ENCODE peak calls at places on chromosome 11, in four cellular contexts. K, L, D and Z are unnamed samples.
A peak's percentile ranks its signal among the peaks of the same experiment; 100 is the strongest.

GRCh38 chr11:124276081-124276480 is 19.9 kb downstream of the OR8G5 start:
- DNase-seq in K (no peak), D (no peak), L (no peak), Z (no peak)

GRCh38 chr11:637593-638507 is 781 bp downstream of the DRD4 start:
- DNase-seq in D (no peak), L (no peak), K (peak; percentile 51), Z (no peak)

GRCh38 chr11:45678962-45679361 is 13.5 kb upstream of the CHST1 start:
- DNase-seq in K (no peak), L (no peak), D (no peak), Z (no peak)

GRCh38 chr11:111308140-111308539 is 9.8 kb downstream of the POU2AF3 start:
- DNase-seq in K (peak; percentile 48), L (no peak), D (peak; percentile 68), Z (no peak)

GRCh38 chr11:112584674-112585073 is 324.0 kb upstream of the PLET1 start:
- DNase-seq in K (no peak), L (no peak), D (peak; percentile 70), Z (peak; percentile 18)

GRCh38 chr11:118102721-118103261 is 16.0 kb upstream of the SMIM35 start:
- DNase-seq in K (no peak), D (no peak), L (no peak), Z (no peak)

GRCh38 chr11:1223346-1224108 is 661 bp downstream of the MUC5B start:
- DNase-seq in D (no peak), K (peak; percentile 48), L (no peak), Z (peak; percentile 2)

GRCh38 chr11:84906995-84907394 is 720.1 kb downstream of the DLG2 start:
- DNase-seq in L (no peak), K (no peak), D (no peak), Z (no peak)

GRCh38 chr11:14634813-14635212 is 8.8 kb upstream of the PDE3B start:
- DNase-seq in D (no peak), K (no peak), L (no peak), Z (no peak)

GRCh38 chr11:281486-282161 is 3.4 kb downstream of the NLRP6 start:
- DNase-seq in K (peak; percentile 50), L (no peak), D (no peak), Z (no peak)

GRCh38 chr11:12137938-12138731 is 27.7 kb downstream of the MICAL2 start:
- DNase-seq in L (no peak), D (no peak), K (no peak), Z (no peak)

GRCh38 chr11:116927163-116927772 is 89.8 kb upstream of the APOA1 start:
- DNase-seq in L (no peak), K (no peak), D (no peak), Z (no peak)

GRCh38 chr11:132595711-132596111 is 936.6 kb downstream of the OPCML start:
- DNase-seq in D (no peak), L (no peak), K (no peak), Z (no peak)

GRCh38 chr11:705646-706438 is at the start of gene EPS8L2:
- DNase-seq in D (no peak), K (no peak), L (no peak), Z (peak; percentile 69)

GRCh38 chr11:17633279-17633986 is 85.9 kb upstream of the MYOD1 start:
- DNase-seq in D (no peak), L (no peak), K (no peak), Z (no peak)

DNA sequence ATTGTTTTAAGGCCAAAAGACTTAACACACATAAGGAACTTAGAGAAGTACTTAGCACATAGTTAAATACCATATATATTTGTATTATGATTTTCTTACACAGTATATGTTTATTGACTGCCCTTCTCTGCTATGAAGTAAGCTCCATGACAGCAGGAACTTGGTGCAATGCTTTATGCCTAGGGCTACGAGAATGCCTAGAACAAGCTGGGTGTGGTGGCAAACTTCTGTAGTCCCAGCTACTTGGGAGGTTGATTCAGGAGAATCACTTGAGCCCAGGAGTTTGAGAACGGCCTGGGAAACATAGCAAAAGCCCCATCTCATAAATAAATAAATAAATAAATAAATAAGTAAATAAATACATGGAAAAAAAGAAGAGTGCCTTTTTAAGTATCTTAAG is 1.9 kb downstream of the SLC5A12 start:
- DNase-seq in L (no peak), D (no peak), K (no peak), Z (no peak)
- TF ChIP-seq CTCF in L (no peak), D (no peak), K (no peak), Z (no peak)

DNA sequence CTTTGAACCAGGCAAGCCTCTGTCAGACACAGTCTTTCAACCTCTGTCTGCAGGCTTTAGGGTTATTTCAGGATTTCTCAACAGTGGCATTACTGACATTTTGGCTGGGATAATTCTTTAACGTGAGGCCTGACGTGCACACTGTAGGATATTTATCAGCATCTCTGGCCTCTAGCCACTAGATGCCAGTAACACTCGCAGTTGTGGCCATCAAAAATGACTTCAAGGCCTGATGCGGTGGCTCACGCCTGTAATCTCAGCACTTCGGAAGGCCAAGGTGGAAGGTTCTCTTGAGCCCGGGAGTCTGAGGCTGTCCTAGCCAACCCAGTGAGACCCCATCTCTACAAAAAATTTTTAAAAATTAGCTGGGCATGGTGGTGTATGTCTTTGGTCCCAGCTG is 113.0 kb downstream of the CCDC81 start:
- DNase-seq in K (no peak), L (no peak), D (no peak), Z (no peak)
- TF ChIP-seq CTCF in K (no peak), L (no peak), D (no peak), Z (no peak)

DNA sequence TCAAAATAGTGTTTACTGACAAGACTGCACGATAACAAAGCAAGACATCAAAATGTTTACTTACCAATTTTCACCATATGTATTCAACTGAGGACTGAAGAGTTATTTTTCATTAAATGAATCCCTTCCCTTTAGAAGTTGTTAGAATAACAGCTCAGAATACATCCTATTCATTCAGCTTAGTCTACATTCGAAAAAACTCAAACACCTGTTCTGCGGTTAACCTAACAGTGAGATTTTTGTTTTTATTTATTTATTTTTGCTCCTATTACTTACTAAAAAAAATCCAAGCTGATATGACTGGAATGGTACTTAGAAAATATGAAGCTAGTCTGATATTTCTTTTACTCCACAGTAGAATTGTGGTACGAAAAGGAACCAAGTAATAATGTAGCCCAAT is 10.0 kb downstream of the KCNA4 start:
- DNase-seq in L (no peak), D (no peak), K (no peak), Z (no peak)
- TF ChIP-seq CTCF in L (no peak), D (no peak), K (no peak), Z (no peak)

DNA sequence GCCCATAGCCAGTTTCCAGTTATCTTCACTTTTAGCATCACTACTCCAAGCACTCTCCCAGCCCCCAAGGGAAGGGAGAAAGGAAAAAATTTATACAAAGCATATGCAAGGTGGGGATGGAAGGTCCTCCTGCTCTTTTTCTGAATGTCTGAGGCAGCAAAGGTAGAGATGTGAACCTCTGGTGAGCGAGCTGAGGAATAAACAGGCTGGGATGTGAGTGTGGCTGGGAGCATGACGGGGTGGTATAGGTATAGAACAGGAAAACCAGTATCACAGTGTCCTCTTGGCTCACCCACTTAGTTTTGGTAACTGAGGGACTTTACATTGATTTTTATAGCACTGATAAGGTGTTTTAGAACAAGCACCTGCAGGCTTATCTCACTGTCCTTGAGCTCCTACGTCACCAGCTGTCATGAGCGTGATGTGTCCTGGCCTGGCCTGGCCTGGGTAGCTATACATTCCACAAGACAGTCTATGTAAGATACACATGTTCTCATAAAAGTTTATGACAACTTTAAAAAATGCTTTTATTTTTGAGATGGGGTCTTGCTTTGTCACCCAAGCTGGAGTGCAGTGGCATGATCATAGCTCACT is 10.3 kb upstream of the POLD3 start:
- DNase-seq in L (no peak), D (no peak), K (no peak), Z (no peak)
- TF ChIP-seq CTCF in L (no peak), D (no peak), K (no peak), Z (no peak)

DNA sequence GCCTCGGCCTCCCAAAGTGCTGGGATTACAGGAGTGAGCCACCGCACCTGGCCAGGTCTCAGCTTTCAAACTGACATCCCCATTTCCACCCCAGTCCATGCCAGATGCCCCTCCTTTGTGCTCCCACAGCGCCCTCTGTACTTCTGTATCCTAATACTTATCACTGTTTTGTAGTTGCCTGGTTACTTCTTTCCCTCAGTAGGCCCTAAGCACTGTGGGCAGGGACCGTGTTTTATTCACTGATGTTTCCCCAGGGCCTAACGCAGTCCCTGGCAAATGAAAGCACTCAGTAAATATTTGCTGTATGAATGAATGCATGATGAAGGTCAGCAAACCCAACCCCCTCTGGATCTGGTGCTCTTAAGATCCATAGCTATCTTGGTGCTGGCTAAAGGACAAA is 2.2 kb upstream of the TRIM3 start:
- DNase-seq in D (no peak), L (no peak), K (no peak), Z (no peak)
- TF ChIP-seq CTCF in D (no peak), L (no peak), K (no peak), Z (no peak)

GRCh38 chr11:64269380-64270234 is 14.9 kb downstream of the BAD start:
- DNase-seq in K (peak; percentile 99), L (peak; percentile 91), D (peak; percentile 99), Z (peak; percentile 97)
- TF ChIP-seq CTCF in K (peak; percentile 19), L (peak; percentile 19), D (no peak), Z (no peak)